ENCODE peak calls at places on chromosomes 1 and 21, in five cellular contexts. L is sciatic nerve, D is caudate nucleus, F is NCI-H1092 treated with DMSO at 0.1 percent for 48 hours, O is fibroblast of lung. B is an unnamed sample.
A peak's percentile ranks its signal among the peaks of the same experiment; 100 is the strongest.

GRCh38 chr1:179002552-179003345 is 22.9 kb upstream of the FAM20B start:
- DNase-seq in L (peak; percentile 89), D (peak; percentile 46), F (peak; percentile 41), O (peak; percentile 47), B (peak; percentile 36)

GRCh38 chr21:29289317-29289716 is 9.4 kb upstream of the BACH1 start:
- DNase-seq in L (no peak), D (no peak), F (no peak), O (no peak), B (no peak)

GRCh38 chr21:42666023-42666747 is 12.8 kb downstream of the PDE9A start:
- DNase-seq in L (no peak), D (no peak), F (no peak), O (no peak), B (no peak)

GRCh38 chr1:111739984-111740765 is 980 bp upstream of the INKA2 start:
- DNase-seq in L (peak; percentile 79), D (peak; percentile 45), F (peak; percentile 83), O (peak; percentile 73), B (peak; percentile 95)

GRCh38 chr1:152774875-152775274 is at the start of gene LCE1F:
- DNase-seq in L (no peak), D (no peak), F (no peak), O (no peak), B (peak; percentile 41)

GRCh38 chr1:245062906-245063305 is 91.9 kb upstream of the KIF26B start:
- DNase-seq in L (no peak), D (no peak), F (no peak), O (no peak), B (no peak)

GRCh38 chr1:16242556-16243407 is 5.8 kb upstream of the CPLANE2 start:
- DNase-seq in L (no peak), D (no peak), F (no peak), O (no peak), B (no peak)

GRCh38 chr1:229440821-229441537 is 7.1 kb upstream of the ACTA1 start:
- DNase-seq in L (no peak), D (no peak), F (no peak), O (peak; percentile 87), B (no peak)

GRCh38 chr1:39292401-39292800 is 87.9 kb downstream of the MACF1 start:
- DNase-seq in L (no peak), D (no peak), F (no peak), O (no peak), B (no peak)

GRCh38 chr1:119453021-119453420 is 38.1 kb downstream of the HSD3B2 start:
- DNase-seq in L (peak; percentile 65), D (no peak), F (no peak), O (peak; percentile 86), B (no peak)

GRCh38 chr1:24968941-24969585 is 39.0 kb upstream of the RUNX3 start:
- DNase-seq in L (no peak), D (no peak), F (no peak), O (no peak), B (no peak)

GRCh38 chr1:232145768-232146167 is 484.2 kb downstream of the SIPA1L2 start:
- DNase-seq in L (no peak), D (no peak), F (no peak), O (peak; percentile 24), B (no peak)

GRCh38 chr1:55987491-55988255 is 591.7 kb downstream of the PLPP3 start:
- DNase-seq in L (no peak), D (no peak), F (no peak), O (peak; percentile 8), B (no peak)

GRCh38 chr1:77378723-77379533 is 97.1 kb downstream of the AK5 start:
- DNase-seq in L (no peak), D (no peak), F (no peak), O (peak; percentile 59), B (no peak)

GRCh38 chr1:154427173-154428139 is 22.3 kb downstream of the IL6R start:
- DNase-seq in L (no peak), D (no peak), F (peak; percentile 58), O (peak; percentile 36), B (no peak)

GRCh38 chr1:68320349-68320748 is 88.0 kb upstream of the WLS start:
- DNase-seq in L (no peak), D (no peak), F (no peak), O (no peak), B (no peak)

GRCh38 chr1:116824631-116825399 is 70.6 kb downstream of the CD2 start:
- DNase-seq in L (no peak), D (no peak), F (peak; percentile 55), O (peak; percentile 29), B (no peak)

GRCh38 chr1:220511183-220511582 is 16.8 kb upstream of the MARK1 start:
- DNase-seq in L (no peak), D (no peak), F (no peak), O (no peak), B (no peak)

GRCh38 chr1:20975668-20976067 is 188.6 kb upstream of the HP1BP3 start:
- DNase-seq in L (no peak), D (no peak), F (no peak), O (no peak), B (no peak)

GRCh38 chr21:35768187-35768586 is 292.1 kb downstream of the SETD4 start:
- DNase-seq in L (no peak), D (no peak), F (no peak), O (peak; percentile 19), B (no peak)

GRCh38 chr1:224864006-224864405 is 65.5 kb upstream of the DNAH14 start:
- DNase-seq in L (no peak), D (no peak), F (no peak), O (peak; percentile 28), B (no peak)

GRCh38 chr1:232177438-232177837 is 452.5 kb downstream of the SIPA1L2 start:
- DNase-seq in L (no peak), D (no peak), F (no peak), O (no peak), B (no peak)

GRCh38 chr1:240000634-240001033 is 91.0 kb upstream of the FMN2 start:
- DNase-seq in L (no peak), D (no peak), F (no peak), O (peak; percentile 68), B (no peak)

GRCh38 chr1:240293706-240294105 is 202.0 kb downstream of the FMN2 start:
- DNase-seq in L (no peak), D (no peak), F (peak; percentile 6), O (peak; percentile 15), B (no peak)

GRCh38 chr1:154574715-154575114 is 7.1 kb downstream of the CHRNB2 start:
- DNase-seq in L (no peak), D (no peak), F (peak; percentile 79), O (peak; percentile 15), B (peak; percentile 25)

GRCh38 chr21:32921632-32922230 is 104.0 kb upstream of the OLIG2 start:
- DNase-seq in L (no peak), D (peak; percentile 5), F (no peak), O (no peak), B (no peak)

GRCh38 chr21:46160563-46161179 is 5.3 kb upstream of the FTCD start:
- DNase-seq in L (peak; percentile 50), D (no peak), F (no peak), O (no peak), B (no peak)

GRCh38 chr1:69523032-69523431 is 44.7 kb upstream of the LRRC7 start:
- DNase-seq in L (no peak), D (no peak), F (no peak), O (peak; percentile 93), B (no peak)

GRCh38 chr1:156896490-156897033 is 3.0 kb downstream of the PEAR1 start:
- DNase-seq in L (no peak), D (no peak), F (no peak), O (peak; percentile 96), B (no peak)

GRCh38 chr1:228978486-228979324 is 243.4 kb downstream of the RHOU start:
- DNase-seq in L (peak; percentile 78), D (no peak), F (no peak), O (no peak), B (no peak)

GRCh38 chr21:31347435-31348032 is 3.5 kb upstream of the TIAM1 start:
- DNase-seq in L (no peak), D (no peak), F (no peak), O (no peak), B (no peak)

GRCh38 chr1:3372317-3372716 is 82.1 kb upstream of the ARHGEF16 start:
- DNase-seq in L (no peak), D (no peak), F (no peak), O (no peak), B (no peak)

GRCh38 chr1:228149341-228150020 is at the start of gene GJC2:
- DNase-seq in L (peak; percentile 78), D (no peak), F (no peak), O (no peak), B (no peak)